ENCODE peak calls at places on chromosomes 1 and 21, in seven cellular contexts. R, P, D, I, M, G and J are unnamed samples.

GRCh38 chr1:54253480-54253879 is 53.5 kb downstream of the MRPL37 start:
- DNase-seq in R (no peak), P (no peak), D (no peak), I (peak; percentile 88), M (no peak), G (no peak), J (no peak)

GRCh38 chr1:30877205-30877912 is 31.2 kb downstream of the SDC3 start:
- DNase-seq in R (no peak), P (no peak), D (peak; percentile 79), I (peak; percentile 67), M (no peak), G (peak; percentile 75), J (no peak)

GRCh38 chr1:78054559-78054958 is 8.8 kb downstream of the GIPC2 start:
- DNase-seq in R (no peak), P (no peak), D (no peak), I (no peak), M (no peak), G (no peak), J (no peak)

GRCh38 chr1:116694524-116694923 is 27.0 kb upstream of the IGSF3 start:
- DNase-seq in R (no peak), P (no peak), D (no peak), I (peak; percentile 86), M (no peak), G (no peak), J (no peak)

GRCh38 chr1:36258960-36259344 is 34.7 kb downstream of the THRAP3 start:
- DNase-seq in R (no peak), P (no peak), D (no peak), I (peak; percentile 39), M (no peak), G (no peak), J (no peak)

GRCh38 chr1:244792188-244792850 is 43.1 kb upstream of the COX20 start:
- DNase-seq in R (no peak), P (no peak), D (no peak), I (no peak), M (no peak), G (no peak), J (no peak)

GRCh38 chr1:40373323-40374283 is at the start of gene SMAP2:
- DNase-seq in R (peak; percentile 92), P (peak; percentile 97), D (peak; percentile 95), I (peak; percentile 98), M (peak; percentile 93), G (peak; percentile 98), J (peak; percentile 97)

GRCh38 chr21:32315511-32316362 is 17.1 kb downstream of the MRAP start:
- DNase-seq in R (no peak), P (no peak), D (no peak), I (no peak), M (no peak), G (no peak), J (no peak)

GRCh38 chr1:113874017-113874879 is 2.7 kb upstream of the PTPN22 start:
- DNase-seq in R (no peak), P (no peak), D (no peak), I (peak; percentile 83), M (peak; percentile 9), G (no peak), J (no peak)

GRCh38 chr1:227225715-227226346 is 92.5 kb downstream of the CDC42BPA start:
- DNase-seq in R (no peak), P (no peak), D (no peak), I (peak; percentile 93), M (no peak), G (no peak), J (no peak)

GRCh38 chr1:192639607-192640368 is 3.8 kb downstream of the RGS13 start:
- DNase-seq in R (no peak), P (no peak), D (no peak), I (peak; percentile 50), M (no peak), G (no peak), J (no peak)

GRCh38 chr1:166902279-166902678 is 26.2 kb upstream of the TADA1 start:
- DNase-seq in R (no peak), P (no peak), D (no peak), I (peak; percentile 86), M (no peak), G (no peak), J (no peak)

GRCh38 chr21:46437096-46437498 is 21.6 kb upstream of the DIP2A start:
- DNase-seq in R (no peak), P (no peak), D (no peak), I (no peak), M (no peak), G (no peak), J (no peak)

GRCh38 chr1:33323663-33324477 is 3.0 kb upstream of the A3GALT2 start:
- DNase-seq in R (no peak), P (no peak), D (no peak), I (no peak), M (no peak), G (no peak), J (no peak)

GRCh38 chr1:38745476-38746410 is 113.8 kb downstream of the RRAGC start:
- DNase-seq in R (no peak), P (no peak), D (no peak), I (peak; percentile 65), M (no peak), G (no peak), J (no peak)

GRCh38 chr1:218413179-218413578 is 68.0 kb downstream of the TGFB2 start:
- DNase-seq in R (no peak), P (no peak), D (no peak), I (no peak), M (no peak), G (no peak), J (no peak)

GRCh38 chr1:184387871-184388670 is 1.2 kb downstream of the C1orf21 start:
- DNase-seq in R (no peak), P (peak; percentile 52), D (no peak), I (peak; percentile 90), M (peak; percentile 21), G (peak; percentile 53), J (no peak)

GRCh38 chr1:35120458-35121133 is 41.4 kb downstream of the ZMYM1 start:
- DNase-seq in R (no peak), P (no peak), D (no peak), I (no peak), M (peak; percentile 11), G (peak; percentile 11), J (no peak)

GRCh38 chr1:942411-942821 is 16.6 kb downstream of the NOC2L start:
- DNase-seq in R (no peak), P (no peak), D (no peak), I (no peak), M (no peak), G (no peak), J (no peak)

GRCh38 chr1:100347009-100347966 is 5.0 kb upstream of the CDC14A start:
- DNase-seq in R (no peak), P (no peak), D (no peak), I (no peak), M (no peak), G (no peak), J (no peak)

GRCh38 chr1:206430031-206430983 is 40.0 kb upstream of the IKBKE start:
- DNase-seq in R (no peak), P (no peak), D (no peak), I (peak; percentile 97), M (no peak), G (no peak), J (no peak)

GRCh38 chr1:20442920-20443625 is 42.9 kb downstream of the CAMK2N1 start:
- DNase-seq in R (no peak), P (no peak), D (peak; percentile 8), I (no peak), M (no peak), G (no peak), J (no peak)